ENCODE peak calls at places on chromosomes 6 and 20, in nine cellular contexts. Y is DND-41; R is tibial nerve; Q is H4; A is A172; J is astrocyte of the cerebellum; T is NAMALWA; S is GM23248; V is stimulated activated CD8-positive, alpha-beta memory T cell treated with anti-CD3 and anti-CD28 coated beads, Interleukin-2, amount 100 ng/mL, for 48 hours. M is an unnamed sample.

GRCh38 chr6:138948780-138949179 is 39.3 kb downstream of the REPS1 start:
- DNase-seq in S (no peak), T (no peak), Q (no peak), V (no peak), J (no peak), R (no peak), A (no peak), Y (no peak), M (no peak)

GRCh38 chr6:11263185-11263817 is 30.8 kb upstream of the NEDD9 start:
- DNase-seq in Y (no peak), S (peak), A (peak), V (no peak), T (no peak), R (peak), Q (peak), J (peak), M (peak)

GRCh38 chr20:50820515-50821256 is 25.8 kb downstream of the BCAS4 start:
- DNase-seq in T (no peak), Q (no peak), J (no peak), A (no peak), R (no peak), Y (no peak), V (no peak), S (no peak), M (no peak)

GRCh38 chr6:5764401-5764955 is 242.2 kb downstream of the NRN1 start:
- DNase-seq in S (peak), T (no peak), A (no peak), V (no peak), R (no peak), J (no peak), Q (no peak), Y (no peak), M (no peak)

GRCh38 chr6:75144396-75144795 is 61.5 kb downstream of the COL12A1 start:
- DNase-seq in J (no peak), S (no peak), T (no peak), Y (no peak), A (no peak), V (no peak), Q (no peak), R (no peak), M (no peak)

GRCh38 chr6:44039191-44039719 is 88.0 kb downstream of the MRPL14 start:
- DNase-seq in R (no peak), V (no peak), J (no peak), T (no peak), S (no peak), Q (no peak), Y (no peak), A (no peak), M (no peak)

GRCh38 chr6:122712093-122712863 is 67.2 kb upstream of the FABP7 start:
- DNase-seq in Y (no peak), V (no peak), T (no peak), S (peak), Q (peak), A (peak), R (no peak), J (peak), M (no peak)

GRCh38 chr6:16876201-16876600 is 114.9 kb upstream of the ATXN1 start:
- DNase-seq in Q (no peak), Y (no peak), V (no peak), A (peak), T (no peak), J (no peak), R (no peak), S (no peak), M (no peak)

GRCh38 chr6:42923656-42924055 is 5.6 kb upstream of the CNPY3 start:
- DNase-seq in T (no peak), Q (no peak), A (no peak), Y (no peak), S (peak), J (no peak), R (no peak), V (no peak), M (no peak)

GRCh38 chr6:109342564-109342963 is 39.7 kb downstream of the CD164 start:
- DNase-seq in R (no peak), V (no peak), T (no peak), S (peak), Y (no peak), J (no peak), A (no peak), Q (no peak), M (no peak)

GRCh38 chr6:144217264-144217663 is 66.9 kb downstream of the STX11 start:
- DNase-seq in V (no peak), Y (no peak), J (no peak), S (peak), Q (no peak), R (no peak), A (no peak), T (no peak), M (no peak)

GRCh38 chr20:49181265-49181877 is 6.8 kb downstream of the STAU1 start:
- DNase-seq in A (no peak), Q (no peak), S (no peak), T (no peak), V (no peak), J (no peak), R (no peak), Y (no peak), M (no peak)

GRCh38 chr6:64280569-64280968 is 645.0 kb downstream of the PHF3 start:
- DNase-seq in Y (no peak), Q (peak), R (no peak), T (peak), J (peak), A (peak), V (no peak), S (peak), M (no peak)

GRCh38 chr20:50027611-50028105 is 44.9 kb downstream of the SNAI1 start:
- DNase-seq in T (no peak), S (peak), A (peak), Q (peak), R (no peak), J (peak), V (no peak), Y (no peak), M (peak)

GRCh38 chr6:402901-403658 is 11.5 kb downstream of the IRF4 start:
- DNase-seq in T (no peak), J (no peak), R (no peak), S (no peak), A (no peak), Y (no peak), Q (no peak), V (no peak), M (no peak)

GRCh38 chr6:168418151-168418551 is 22.8 kb upstream of the SMOC2 start:
- DNase-seq in Y (no peak), R (no peak), V (no peak), T (no peak), J (no peak), Q (no peak), A (no peak), S (no peak), M (peak)

GRCh38 chr20:35506179-35506578 is 23.3 kb downstream of the C20orf173 start:
- DNase-seq in Y (no peak), Q (no peak), R (no peak), A (no peak), V (no peak), S (no peak), J (no peak), T (no peak), M (no peak)

GRCh38 chr6:89281779-89282246 is 33.3 kb downstream of the GABRR2 start:
- DNase-seq in V (peak), J (no peak), Q (peak), T (peak), A (peak), R (no peak), Y (peak), S (peak), M (no peak)

GRCh38 chr20:51366155-51366886 is 176.2 kb downstream of the NFATC2 start:
- DNase-seq in A (peak), S (peak), Q (peak), J (peak), R (peak), Y (no peak), T (no peak), V (no peak), M (peak)

GRCh38 chr20:23625236-23625964 is 12.4 kb downstream of the CST3 start:
- DNase-seq in A (no peak), S (no peak), V (no peak), Q (no peak), J (no peak), T (no peak), R (no peak), Y (no peak), M (no peak)

GRCh38 chr6:156731436-156731835 is 45.7 kb upstream of the ARID1B start:
- DNase-seq in V (no peak), Q (no peak), S (peak), T (no peak), J (no peak), R (no peak), A (peak), Y (no peak), M (no peak)

GRCh38 chr6:37632291-37632690 is 65.4 kb downstream of the MDGA1 start:
- DNase-seq in T (no peak), Q (no peak), R (no peak), V (no peak), A (no peak), J (no peak), Y (no peak), S (no peak), M (no peak)

GRCh38 chr6:13526718-13527668 is 39.6 kb upstream of the GFOD1 start:
- DNase-seq in V (no peak), A (peak), Q (peak), J (no peak), S (peak), Y (peak), R (no peak), T (peak), M (peak)

GRCh38 chr20:543369-544152 is at the start of gene CSNK2A1:
- DNase-seq in V (peak), R (peak), A (peak), Q (peak), J (peak), T (peak), S (peak), Y (peak), M (peak)

GRCh38 chr6:15287670-15288069 is 41.8 kb downstream of the JARID2 start:
- DNase-seq in Q (no peak), V (no peak), A (no peak), Y (no peak), T (peak), S (no peak), R (no peak), J (no peak), M (no peak)

GRCh38 chr6:21971540-21971939 is 325.3 kb downstream of the PRL start:
- DNase-seq in A (no peak), S (no peak), V (no peak), T (no peak), R (no peak), J (no peak), Y (no peak), Q (no peak), M (no peak)

GRCh38 chr6:161161121-161161520 is 112.7 kb downstream of the AGPAT4 start:
- DNase-seq in Y (no peak), J (no peak), V (no peak), A (no peak), Q (no peak), R (no peak), S (no peak), T (no peak), M (peak)

GRCh38 chr6:147371325-147371724 is 137.2 kb upstream of the SAMD5 start:
- DNase-seq in A (no peak), T (no peak), V (no peak), R (no peak), Y (no peak), J (no peak), S (no peak), Q (no peak), M (no peak)

GRCh38 chr6:7419065-7419464 is 29.5 kb downstream of the RIOK1 start:
- DNase-seq in Q (no peak), A (no peak), S (no peak), R (no peak), T (no peak), V (no peak), J (no peak), Y (no peak), M (no peak)

GRCh38 chr6:88220493-88220892 is 54.3 kb upstream of the CNR1 start:
- DNase-seq in Q (no peak), T (peak), Y (peak), R (no peak), V (no peak), A (peak), S (peak), J (peak), M (no peak)

GRCh38 chr6:51578362-51578761 is 509.1 kb downstream of the PKHD1 start:
- DNase-seq in R (no peak), S (no peak), J (no peak), V (no peak), Y (no peak), Q (no peak), A (no peak), T (no peak), M (no peak)

M was measured in uterus.